ENCODE peak calls at places on chromosomes 2 and 18, in nine cellular contexts. Q is stimulated activated naive CD8-positive, alpha-beta T cell treated with anti-CD3 and anti-CD28 coated beads, Interleukin-15, Interleukin-2, amounts not matched to agents 100 U/mL and 50 U/mL, for 24 hours; E is coronary artery; A is GM23248; S is RPMI7951; R is activated CD4-positive, alpha-beta T cell treated with anti-CD3 and anti-CD28 coated beads, Interleukin-2, amount 50 U/mL, for 48 hours; X is HT-29; U is GM04504; K is right lobe of liver. B is an unnamed sample.

GRCh38 chr2:134039912-134040581 is 213.8 kb upstream of the MGAT5 start:
- DNase-seq in Q (no peak), E (no peak), A (no peak), S (no peak), R (no peak), X (no peak), U (no peak), K (no peak), B (no peak)

GRCh38 chr2:156918410-156918809 is 339.1 kb upstream of the GALNT5 start:
- DNase-seq in Q (no peak), E (no peak), A (peak; percentile 10), S (no peak), R (no peak), X (no peak), U (no peak), K (no peak), B (no peak)

GRCh38 chr2:80852808-80853139 is 548.2 kb upstream of the LRRTM1 start:
- DNase-seq in Q (no peak), E (no peak), A (no peak), S (no peak), R (no peak), X (peak; percentile 41), U (no peak), K (no peak), B (no peak)

GRCh38 chr2:135820003-135820618 is 16.9 kb downstream of the LCT start:
- DNase-seq in Q (peak; percentile 87), E (no peak), A (peak; percentile 63), S (peak; percentile 71), R (peak; percentile 87), X (no peak), U (no peak), K (no peak), B (no peak)

GRCh38 chr2:234363011-234363487 is 133.8 kb downstream of the ARL4C start:
- DNase-seq in Q (no peak), E (no peak), A (peak; percentile 36), S (peak; percentile 88), R (no peak), X (peak; percentile 76), U (no peak), K (peak; percentile 50), B (no peak)

GRCh38 chr2:225270861-225271260 is 128.6 kb upstream of the NYAP2 start:
- DNase-seq in Q (peak; percentile 7), E (no peak), A (peak; percentile 67), S (peak; percentile 85), R (no peak), X (peak; percentile 73), U (no peak), K (no peak), B (peak; percentile 22)

GRCh38 chr2:96267159-96267971 is 1.3 kb downstream of the CIAO1 start:
- DNase-seq in Q (peak; percentile 64), E (no peak), A (peak; percentile 73), S (peak; percentile 43), R (peak; percentile 52), X (peak; percentile 55), U (no peak), K (no peak), B (no peak)

GRCh38 chr2:105399207-105399861 is 483 bp upstream of the FHL2 start:
- DNase-seq in Q (no peak), E (no peak), A (no peak), S (no peak), R (no peak), X (peak; percentile 94), U (no peak), K (no peak), B (no peak)

GRCh38 chr18:63741769-63742168 is 33.4 kb upstream of the SERPINB7 start:
- DNase-seq in Q (no peak), E (no peak), A (peak; percentile 72), S (peak; percentile 29), R (no peak), X (peak; percentile 68), U (peak; percentile 37), K (no peak), B (no peak)

GRCh38 chr2:70907130-70907756 is 28.5 kb upstream of the ATP6V1B1 start:
- DNase-seq in Q (no peak), E (peak; percentile 67), A (no peak), S (peak; percentile 16), R (no peak), X (no peak), U (no peak), K (no peak), B (no peak)

GRCh38 chr2:99066075-99066557 is 75.4 kb upstream of the C2orf15 start:
- DNase-seq in Q (no peak), E (no peak), A (peak; percentile 70), S (peak; percentile 46), R (no peak), X (peak; percentile 64), U (peak; percentile 9), K (no peak), B (peak; percentile 14)

GRCh38 chr2:179106342-179107178 is 56.6 kb upstream of the CCDC141 start:
- DNase-seq in Q (no peak), E (no peak), A (peak; percentile 97), S (peak; percentile 96), R (no peak), X (peak; percentile 91), U (peak; percentile 88), K (no peak), B (peak; percentile 94)

GRCh38 chr2:109147405-109147804 is 18.4 kb downstream of the SH3RF3 start:
- DNase-seq in Q (no peak), E (no peak), A (no peak), S (no peak), R (no peak), X (no peak), U (no peak), K (no peak), B (no peak)

GRCh38 chr2:53752385-53752784 is 15.2 kb upstream of the CHAC2 start:
- DNase-seq in Q (no peak), E (no peak), A (no peak), S (no peak), R (no peak), X (no peak), U (no peak), K (no peak), B (no peak)

GRCh38 chr18:34321075-34321474 is 96.4 kb upstream of the NOL4 start:
- DNase-seq in Q (no peak), E (no peak), A (no peak), S (no peak), R (no peak), X (no peak), U (no peak), K (no peak), B (no peak)

GRCh38 chr18:3604626-3605408 is 154.8 kb downstream of the TGIF1 start:
- DNase-seq in Q (peak; percentile 44), E (no peak), A (peak; percentile 94), S (peak; percentile 88), R (no peak), X (peak; percentile 87), U (peak; percentile 92), K (no peak), B (peak; percentile 82)

GRCh38 chr2:46117379-46117778 is 179.8 kb upstream of the EPAS1 start:
- DNase-seq in Q (no peak), E (no peak), A (peak; percentile 84), S (peak; percentile 72), R (no peak), X (peak; percentile 38), U (no peak), K (no peak), B (peak; percentile 37)

GRCh38 chr2:155393406-155393805 is 694.9 kb downstream of the KCNJ3 start:
- DNase-seq in Q (no peak), E (no peak), A (no peak), S (no peak), R (no peak), X (no peak), U (no peak), K (no peak), B (no peak)

GRCh38 chr2:42794271-42795046 is 2.1 kb upstream of the HAAO start:
- DNase-seq in Q (no peak), E (no peak), A (no peak), S (no peak), R (no peak), X (peak; percentile 47), U (no peak), K (peak; percentile 81), B (no peak)

GRCh38 chr2:113979172-113980128 is 89.6 kb downstream of the ACTR3 start:
- DNase-seq in Q (peak; percentile 78), E (no peak), A (no peak), S (no peak), R (peak; percentile 64), X (no peak), U (no peak), K (no peak), B (no peak)

GRCh38 chr2:81650048-81650971 is 1345.8 kb upstream of the LRRTM1 start:
- DNase-seq in Q (no peak), E (no peak), A (peak; percentile 3), S (peak; percentile 81), R (no peak), X (peak; percentile 11), U (no peak), K (no peak), B (no peak)

GRCh38 chr18:49178736-49179135 is 228.0 kb upstream of the SMAD7 start:
- DNase-seq in Q (peak; percentile 14), E (no peak), A (peak; percentile 58), S (peak; percentile 21), R (no peak), X (peak; percentile 46), U (no peak), K (peak; percentile 58), B (peak; percentile 19)

GRCh38 chr2:30040147-30040546 is 106.7 kb upstream of the YPEL5 start:
- DNase-seq in Q (peak; percentile 12), E (no peak), A (no peak), S (peak; percentile 52), R (peak; percentile 10), X (no peak), U (no peak), K (no peak), B (no peak)

GRCh38 chr2:216111122-216111521 is 2.0 kb downstream of the XRCC5 start:
- DNase-seq in Q (no peak), E (no peak), A (no peak), S (no peak), R (no peak), X (no peak), U (no peak), K (no peak), B (no peak)

GRCh38 chr2:145203931-145204330 is 684.0 kb upstream of the ZEB2 start:
- DNase-seq in Q (no peak), E (no peak), A (no peak), S (no peak), R (no peak), X (no peak), U (no peak), K (no peak), B (no peak)

GRCh38 chr2:25301453-25302352 is 40.0 kb downstream of the DNMT3A start:
- DNase-seq in Q (peak; percentile 79), E (no peak), A (peak; percentile 90), S (peak; percentile 88), R (peak; percentile 77), X (no peak), U (peak; percentile 44), K (no peak), B (peak; percentile 55)

GRCh38 chr2:239381709-239382134 is 19.1 kb downstream of the HDAC4 start:
- DNase-seq in Q (peak; percentile 48), E (no peak), A (no peak), S (no peak), R (peak; percentile 39), X (no peak), U (no peak), K (peak; percentile 29), B (no peak)

GRCh38 chr2:120559401-120559800 is 176.3 kb upstream of the GLI2 start:
- DNase-seq in Q (no peak), E (no peak), A (peak; percentile 98), S (peak; percentile 92), R (no peak), X (no peak), U (peak; percentile 96), K (no peak), B (peak; percentile 66)

GRCh38 chr18:46152436-46152807 is 48.2 kb downstream of the HAUS1 start:
- DNase-seq in Q (no peak), E (no peak), A (peak; percentile 94), S (peak; percentile 85), R (no peak), X (no peak), U (peak; percentile 69), K (no peak), B (no peak)

GRCh38 chr2:232330068-232330999 is 48.2 kb upstream of the ALPP start:
- DNase-seq in Q (no peak), E (no peak), A (no peak), S (no peak), R (no peak), X (no peak), U (no peak), K (no peak), B (no peak)

GRCh38 chr2:170737821-170738220 is 22.7 kb downstream of the SP5 start:
- DNase-seq in Q (no peak), E (no peak), A (no peak), S (no peak), R (no peak), X (no peak), U (no peak), K (no peak), B (no peak)

B was measured in HFF-Myc.